ENCODE peak calls at places on chromosomes 5 and 9, in five cellular contexts. O, L, X, Y and J are unnamed samples.

GRCh38 chr5:110478899-110479298 is 247.6 kb downstream of the TMEM232 start:
- DNase-seq in X (no peak), L (no peak), O (no peak), Y (no peak), J (no peak)

GRCh38 chr5:137737349-137738256 is 1.7 kb upstream of the KLHL3 start:
- DNase-seq in Y (no peak), O (peak), L (no peak), X (no peak), J (no peak)

GRCh38 chr5:141714542-141715303 is 32.7 kb upstream of the ARAP3 start:
- DNase-seq in O (no peak), X (no peak), Y (no peak), L (no peak), J (peak)

GRCh38 chr5:24621809-24622208 is 23.0 kb downstream of the CDH10 start:
- DNase-seq in X (no peak), L (no peak), Y (peak), O (no peak), J (peak)

GRCh38 chr9:97741947-97742346 is 44.8 kb upstream of the XPA start:
- DNase-seq in O (no peak), X (no peak), L (no peak), Y (no peak), J (no peak)

GRCh38 chr9:14221558-14221957 is 92.4 kb downstream of the NFIB start:
- DNase-seq in X (no peak), L (no peak), O (no peak), Y (no peak), J (no peak)

GRCh38 chr5:14599717-14600116 is 18.1 kb downstream of the OTULINL start:
- DNase-seq in Y (no peak), X (no peak), O (no peak), L (no peak), J (no peak)

GRCh38 chr9:2228132-2228531 is 213.0 kb downstream of the SMARCA2 start:
- DNase-seq in Y (peak), L (peak), X (no peak), O (peak), J (no peak)

GRCh38 chr9:68802525-68803015 is 97.5 kb downstream of the PIP5K1B start:
- DNase-seq in Y (no peak), O (peak), L (no peak), X (no peak), J (no peak)

GRCh38 chr9:134175808-134176598 is 11.6 kb upstream of the RNU6ATAC start:
- DNase-seq in Y (no peak), O (no peak), X (no peak), L (no peak), J (no peak)

GRCh38 chr5:17400724-17401508 is 97.1 kb upstream of the TAF11L2 start:
- DNase-seq in L (no peak), Y (peak), O (no peak), X (no peak), J (no peak)

GRCh38 chr5:177035982-177036381 is 13.5 kb downstream of the ZNF346 start:
- DNase-seq in L (no peak), X (no peak), Y (peak), O (no peak), J (no peak)

GRCh38 chr5:75052461-75053285 is at the start of gene GCNT4:
- DNase-seq in L (peak), X (no peak), O (peak), Y (peak), J (no peak)

GRCh38 chr9:21741151-21741550 is 61.3 kb upstream of the MTAP start:
- DNase-seq in O (no peak), Y (no peak), X (no peak), L (no peak), J (no peak)

GRCh38 chr9:124654431-124654830 is 116.7 kb downstream of the NR6A1 start:
- DNase-seq in O (no peak), X (no peak), Y (no peak), L (no peak), J (no peak)

GRCh38 chr5:32601623-32602295 is 16.4 kb downstream of the SUB1 start:
- DNase-seq in X (no peak), O (no peak), L (no peak), Y (no peak), J (no peak)

GRCh38 chr9:136726631-136727191 is 14.3 kb downstream of the DIPK1B start:
- DNase-seq in O (peak), L (no peak), X (no peak), Y (no peak), J (no peak)

GRCh38 chr5:137506296-137506695 is 7.2 kb upstream of the SPOCK1 start:
- DNase-seq in O (no peak), Y (no peak), X (no peak), L (no peak), J (no peak)

GRCh38 chr5:77176429-77176828 is 34.1 kb upstream of the PDE8B start:
- DNase-seq in X (no peak), L (no peak), O (no peak), Y (no peak), J (no peak)

GRCh38 chr5:138439537-138440225 is 824 bp downstream of the REEP2 start:
- DNase-seq in L (peak), O (no peak), Y (no peak), X (no peak), J (no peak)

GRCh38 chr9:138009456-138010273 is 132.1 kb downstream of the CACNA1B start:
- DNase-seq in O (no peak), X (no peak), Y (no peak), L (no peak), J (no peak)

GRCh38 chr5:158769079-158769478 is 330.6 kb downstream of the EBF1 start:
- DNase-seq in Y (no peak), X (no peak), O (no peak), L (no peak), J (no peak)

GRCh38 chr5:174172104-174172965 is 126.8 kb downstream of the NSG2 start:
- DNase-seq in X (no peak), Y (no peak), O (no peak), L (peak), J (no peak)

GRCh38 chr5:75886706-75887105 is 169.5 kb upstream of the POC5 start:
- DNase-seq in Y (no peak), L (no peak), O (no peak), X (no peak), J (no peak)

GRCh38 chr9:26675055-26675454 is 217.5 kb downstream of the CAAP1 start:
- DNase-seq in X (no peak), L (no peak), O (no peak), Y (no peak), J (no peak)

GRCh38 chr5:1183424-1184162 is 17.8 kb upstream of the SLC6A19 start:
- DNase-seq in X (no peak), L (peak), Y (no peak), O (no peak), J (no peak)

GRCh38 chr5:95966005-95966404 is 4.4 kb upstream of the ELL2 start:
- DNase-seq in Y (peak), L (no peak), X (no peak), O (no peak), J (peak)

GRCh38 chr5:110751902-110752762 is 13.3 kb downstream of the SLC25A46 start:
- DNase-seq in O (peak), Y (no peak), X (no peak), L (no peak), J (no peak)

GRCh38 chr5:169803077-169803981 is 166.3 kb downstream of the DOCK2 start:
- DNase-seq in O (no peak), X (no peak), Y (no peak), L (no peak), J (no peak)

GRCh38 chr5:1657161-1657741 is 133.5 kb upstream of the LPCAT1 start:
- DNase-seq in L (no peak), X (no peak), Y (no peak), O (no peak), J (no peak)

GRCh38 chr5:2748841-2749513 is 2.5 kb downstream of the IRX2 start:
- DNase-seq in O (no peak), Y (no peak), L (no peak), X (no peak), J (no peak)